ENCODE peak calls at places on chromosomes 13 and 19, in four cellular contexts. I is keratinocyte, X is heart right ventricle, S is AG04450. A is an unnamed sample.

GRCh38 chr19:40358773-40359172 is 10.3 kb downstream of the PLD3 start:
- DNase-seq in I (no peak), S (no peak), X (no peak), A (no peak)

GRCh38 chr13:76976488-76976887 is 15.4 kb upstream of the CLN5 start:
- DNase-seq in S (no peak), I (no peak), X (no peak), A (no peak)

GRCh38 chr13:59809564-59809963 is 354.2 kb downstream of the DIAPH3 start:
- DNase-seq in X (no peak), S (no peak), I (no peak), A (no peak)

GRCh38 chr13:79679334-79679733 is 198.4 kb downstream of the NDFIP2 start:
- DNase-seq in X (peak), S (peak), I (no peak), A (peak)

GRCh38 chr19:28208745-28209144 is 1004.2 kb downstream of the UQCRFS1 start:
- DNase-seq in X (no peak), S (no peak), I (no peak), A (no peak)

GRCh38 chr13:85509512-85509911 is 289.7 kb downstream of the SLITRK6 start:
- DNase-seq in S (no peak), I (no peak), X (no peak), A (no peak)

GRCh38 chr13:106680796-106681482 is 113.0 kb upstream of the ARGLU1 start:
- DNase-seq in X (peak), I (no peak), S (no peak), A (no peak)

GRCh38 chr19:10191347-10191746 is 3.4 kb downstream of the DNMT1 start:
- DNase-seq in X (peak), I (no peak), S (peak), A (peak)

GRCh38 chr13:21171420-21171819 is 4.9 kb downstream of the SKA3 start:
- DNase-seq in S (no peak), I (no peak), X (no peak), A (no peak)

GRCh38 chr19:21256722-21257121 is 72.5 kb downstream of the ZNF708 start:
- DNase-seq in S (no peak), I (no peak), X (no peak), A (no peak)

GRCh38 chr13:20940083-20940482 is 37.5 kb upstream of the XPO4 start:
- DNase-seq in I (no peak), S (peak), X (no peak), A (no peak)

GRCh38 chr13:96948127-96948526 is 46.1 kb downstream of the OXGR1 start:
- DNase-seq in S (no peak), X (no peak), I (no peak), A (no peak)

GRCh38 chr19:15280915-15281683 is 48.9 kb upstream of the EPHX3 start:
- DNase-seq in I (no peak), S (peak), X (peak), A (no peak)

GRCh38 chr13:49240017-49240416 is 7.7 kb upstream of the CDADC1 start:
- DNase-seq in S (no peak), I (no peak), X (no peak), A (no peak)

GRCh38 chr19:46101293-46101692 is 23.2 kb downstream of the IGFL3 start:
- DNase-seq in S (no peak), I (no peak), X (no peak), A (no peak)

GRCh38 chr13:30865131-30866009 is 40.7 kb upstream of the MEDAG start:
- DNase-seq in S (peak), I (peak), X (peak), A (peak)

GRCh38 chr13:111914241-111915103 is 152.5 kb upstream of the SOX1 start:
- DNase-seq in X (no peak), I (no peak), S (no peak), A (peak)

GRCh38 chr13:33817513-33817842 is 471 bp upstream of the RFC3 start:
- DNase-seq in I (no peak), S (no peak), X (no peak), A (no peak)

GRCh38 chr13:39415003-39415402 is 188.0 kb downstream of the LHFPL6 start:
- DNase-seq in S (no peak), I (no peak), X (peak), A (no peak)

GRCh38 chr13:78028960-78029359 is 110.3 kb upstream of the EDNRB start:
- DNase-seq in S (no peak), I (no peak), X (no peak), A (no peak)

GRCh38 chr13:78029891-78030290 is 111.3 kb upstream of the EDNRB start:
- DNase-seq in X (no peak), I (no peak), S (no peak), A (no peak)

GRCh38 chr13:78030351-78030750 is 111.7 kb upstream of the EDNRB start:
- DNase-seq in X (no peak), S (no peak), I (no peak), A (no peak)

GRCh38 chr13:78035500-78035899 is 116.9 kb upstream of the EDNRB start:
- DNase-seq in S (no peak), I (no peak), X (no peak), A (no peak)

GRCh38 chr13:78032132-78032531 is 113.5 kb upstream of the EDNRB start:
- DNase-seq in X (no peak), I (no peak), S (no peak), A (no peak)
- H3K27ac ChIP-seq in X (no peak), I (no peak), S (no peak), A (no peak)

DNA sequence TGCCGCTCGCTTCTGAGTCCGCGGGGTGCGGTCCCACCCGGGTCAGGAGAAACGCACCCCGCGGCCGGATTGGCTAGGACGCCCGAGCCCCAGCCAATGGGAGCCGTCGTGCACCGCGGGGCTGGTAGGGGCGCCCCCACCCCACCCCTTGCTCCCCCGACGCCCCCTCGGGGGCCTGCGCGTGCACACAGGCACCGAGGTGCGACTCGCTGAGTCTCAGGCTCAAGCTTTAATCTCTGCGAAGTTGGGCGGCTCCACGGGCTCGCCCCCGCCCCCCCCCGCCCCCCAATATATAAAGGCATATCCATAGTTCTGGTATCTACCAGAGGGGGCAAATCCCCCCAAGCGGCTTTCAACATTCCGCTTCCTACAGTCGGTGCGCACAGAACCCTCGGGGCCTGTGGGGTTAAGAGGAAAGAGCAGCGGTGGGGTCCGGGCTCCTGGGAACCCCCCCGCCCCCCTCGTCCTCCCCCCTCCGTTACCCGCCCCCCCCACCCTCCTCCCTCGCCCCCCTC is at the start of gene COX6B2:
- DNase-seq in X (no peak), I (no peak), S (no peak), A (no peak)
- H3K4me3 ChIP-seq in X (peak), I (peak), S (peak), A (peak)

GRCh38 chr13:27636624-27637288 is 15.1 kb downstream of the POLR1D start:
- DNase-seq in S (no peak), X (no peak), I (no peak), A (no peak)
- H3K27ac ChIP-seq in S (no peak), X (no peak), I (peak), A (no peak)

DNA sequence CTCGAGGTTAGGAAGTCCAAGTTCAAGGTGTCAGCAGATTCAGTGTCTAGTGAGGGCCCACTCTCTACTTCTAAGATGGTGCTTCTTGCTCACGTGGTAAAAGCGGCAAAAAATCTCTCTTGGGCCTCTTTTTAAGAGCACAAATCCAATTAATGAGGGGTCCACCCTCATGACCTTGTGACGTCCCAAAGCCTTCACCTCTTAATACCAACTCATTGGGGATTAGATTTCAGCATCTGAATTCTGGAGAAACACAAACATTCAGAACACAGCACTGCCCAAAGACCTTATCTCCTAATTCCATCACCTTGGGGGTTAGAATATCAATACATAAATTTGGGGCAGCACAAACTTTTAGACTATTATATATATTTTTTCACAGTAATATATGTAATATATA is 146.4 kb upstream of the GPC6 start:
- DNase-seq in I (no peak), S (no peak), X (no peak), A (no peak)
- H3K4me3 ChIP-seq in I (no peak), S (no peak), X (no peak), A (no peak)

DNA sequence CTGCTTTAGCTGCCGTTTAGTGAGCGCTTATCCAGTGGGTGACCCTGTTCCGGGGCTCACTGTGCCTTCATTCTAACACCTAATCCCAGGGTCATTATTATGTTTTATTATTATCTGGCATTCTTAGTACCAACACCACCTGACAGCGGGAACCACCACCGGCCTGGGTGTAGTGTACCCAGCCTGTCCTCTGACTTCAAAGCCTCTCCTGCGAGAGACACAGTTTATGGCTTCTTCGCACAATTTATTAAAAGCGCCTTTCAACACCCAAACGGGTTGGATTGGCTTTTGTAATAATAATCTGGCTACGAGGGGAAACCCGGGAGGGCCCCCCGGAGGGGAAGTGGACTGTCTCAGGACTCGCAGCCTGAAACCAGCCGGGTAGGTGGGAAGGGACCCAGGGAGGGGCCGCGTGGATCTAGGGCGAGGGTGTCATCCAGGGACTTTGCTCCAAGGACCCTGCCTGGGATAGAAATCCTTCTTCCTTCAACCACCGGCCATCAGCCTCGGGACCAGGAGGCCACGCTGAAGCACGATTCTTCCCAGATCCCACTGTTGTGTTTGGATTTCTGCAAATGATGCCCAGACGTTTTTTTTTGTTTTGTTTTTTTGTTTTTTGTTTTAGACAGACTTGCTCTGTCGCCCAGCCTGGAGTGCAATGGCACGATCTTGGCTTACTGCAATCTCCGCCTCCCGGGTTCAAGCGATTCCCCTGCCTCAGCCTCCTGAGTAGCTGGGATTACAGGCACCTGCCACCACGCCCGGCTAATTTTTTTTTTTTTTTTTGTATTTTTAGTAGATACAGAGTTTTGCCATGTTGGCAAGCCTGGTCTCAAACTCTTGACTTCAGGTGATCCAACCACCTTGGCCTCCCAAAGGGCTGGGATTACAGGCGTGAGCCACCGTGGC is 1.6 kb upstream of the ZBTB7A start:
- DNase-seq in X (no peak), S (no peak), I (no peak), A (no peak)
- H3K27ac ChIP-seq in X (peak), S (no peak), I (no peak), A (no peak)

GRCh38 chr19:1567848-1568227 is 287 bp downstream of the MEX3D start:
- DNase-seq in I (no peak), X (no peak), S (no peak), A (no peak)

GRCh38 chr19:1563251-1563650 is 4.9 kb downstream of the MEX3D start:
- DNase-seq in I (no peak), S (no peak), X (no peak), A (no peak)

GRCh38 chr19:1568320-1569019 is at the start of gene MEX3D:
- DNase-seq in S (no peak), I (no peak), X (peak), A (no peak)

GRCh38 chr19:1567116-1567847 is 843 bp downstream of the MEX3D start:
- DNase-seq in X (no peak), I (no peak), S (no peak), A (no peak)

GRCh38 chr19:1566392-1567115 is 1.6 kb downstream of the MEX3D start:
- DNase-seq in I (no peak), S (peak), X (peak), A (peak)
- H3K4me3 ChIP-seq in I (peak), S (peak), X (peak), A (peak)